ENCODE peak calls at places on chromosomes 16 and 17, in eight cellular contexts. S is transverse colon, L is sigmoid colon, I is A549, T is ovary, E is suprapubic skin, R is stomach, Q is tibial nerve. Y is an unnamed sample.
A peak's percentile ranks its signal among the peaks of the same experiment; 100 is the strongest.

GRCh38 chr16:22235839-22236745 is 30.0 kb downstream of the EEF2K start:
- DNase-seq in I (no peak), L (no peak), T (no peak), Q (peak; percentile 34), S (peak; percentile 48), E (no peak), R (no peak), Y (no peak)

GRCh38 chr16:55506708-55507107 is 2.2 kb upstream of the LPCAT2 start:
- DNase-seq in I (no peak), E (no peak), Q (no peak), L (no peak), R (no peak), S (no peak), T (no peak), Y (no peak)

GRCh38 chr17:49439673-49440571 is 25.2 kb upstream of the PHB1 start:
- DNase-seq in E (peak; percentile 67), S (no peak), T (no peak), Q (no peak), R (no peak), I (no peak), L (no peak), Y (no peak)

GRCh38 chr17:19796457-19796856 is 48.4 kb upstream of the ALDH3A1 start:
- DNase-seq in E (no peak), S (no peak), L (no peak), R (no peak), I (no peak), Q (no peak), T (no peak), Y (no peak)

GRCh38 chr17:81366648-81367047 is 28.6 kb upstream of the BAHCC1 start:
- DNase-seq in L (no peak), R (no peak), I (no peak), Q (no peak), S (no peak), T (no peak), E (no peak), Y (no peak)

GRCh38 chr16:13956635-13957196 is 36.8 kb downstream of the ERCC4 start:
- DNase-seq in T (no peak), E (no peak), S (no peak), Q (no peak), L (no peak), R (no peak), I (no peak), Y (no peak)

GRCh38 chr16:20218093-20218492 is 109.2 kb downstream of the GP2 start:
- DNase-seq in S (no peak), I (no peak), E (no peak), T (no peak), L (no peak), Q (no peak), R (no peak), Y (no peak)

GRCh38 chr16:66585477-66586239 is 6.4 kb downstream of the CMTM2 start:
- DNase-seq in E (no peak), T (no peak), R (no peak), L (no peak), S (no peak), I (no peak), Q (no peak), Y (no peak)

GRCh38 chr16:55494994-55495421 is 13.9 kb upstream of the LPCAT2 start:
- DNase-seq in Q (no peak), R (peak; percentile 51), L (peak; percentile 75), T (no peak), S (peak; percentile 45), I (peak; percentile 62), E (peak; percentile 78), Y (peak; percentile 90)

GRCh38 chr17:80921159-80921558 is 70.5 kb upstream of the CHMP6 start:
- DNase-seq in R (no peak), E (no peak), S (no peak), T (no peak), Q (no peak), I (no peak), L (peak; percentile 60), Y (no peak)

DNA sequence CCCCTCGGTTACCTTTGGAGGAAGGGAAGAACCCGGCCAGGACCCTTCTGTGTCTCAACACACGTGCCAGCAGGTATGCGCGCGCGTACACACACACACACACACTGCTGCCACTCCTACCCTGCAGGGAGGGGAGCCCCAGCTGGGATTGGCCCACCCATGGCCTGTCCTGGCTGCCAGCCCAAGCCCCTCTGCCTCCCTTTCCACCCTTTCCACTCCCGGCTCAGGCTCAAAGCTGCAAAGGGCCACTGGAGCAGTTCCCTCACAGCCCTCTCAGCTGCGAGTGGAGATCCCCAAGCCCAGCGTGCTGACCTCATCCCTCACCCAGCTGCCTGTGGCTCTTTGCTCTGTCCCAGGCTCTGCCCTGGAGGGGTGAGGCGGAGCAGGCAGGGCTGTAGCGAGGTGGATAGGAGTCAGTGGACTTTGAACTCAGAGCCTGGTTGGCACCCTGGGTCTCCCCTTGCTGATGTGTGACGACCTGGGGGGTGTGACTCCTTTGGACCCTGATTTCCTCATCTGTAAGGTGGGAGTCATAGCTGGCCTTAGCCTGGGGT is 14.5 kb downstream of the KIF19 start:
- DNase-seq in T (no peak), R (no peak), L (no peak), S (no peak), Q (no peak), E (no peak), I (no peak), Y (no peak)
- TF ChIP-seq EP300 in T (no peak), R (no peak), L (no peak), S (no peak), Q (no peak), E (no peak), I (no peak), Y (no peak)

GRCh38 chr16:77285676-77286075 is 86.5 kb downstream of the SYCE1L start:
- DNase-seq in L (no peak), S (no peak), E (no peak), R (no peak), I (no peak), T (no peak), Q (no peak), Y (no peak)

GRCh38 chr16:77290451-77291110 is 91.4 kb downstream of the SYCE1L start:
- DNase-seq in S (no peak), E (no peak), R (no peak), T (no peak), Q (no peak), I (peak; percentile 52), L (no peak), Y (no peak)

GRCh38 chr16:77282345-77282744 is 83.1 kb downstream of the SYCE1L start:
- DNase-seq in S (no peak), Q (no peak), L (no peak), E (no peak), I (no peak), T (no peak), R (no peak), Y (no peak)

GRCh38 chr16:77289331-77289809 is 90.2 kb downstream of the SYCE1L start:
- DNase-seq in S (no peak), T (no peak), I (peak; percentile 88), R (no peak), E (no peak), L (no peak), Q (no peak), Y (no peak)

GRCh38 chr16:77288222-77288621 is 89.0 kb downstream of the SYCE1L start:
- DNase-seq in E (no peak), T (no peak), Q (no peak), L (no peak), S (no peak), I (peak; percentile 38), R (no peak), Y (no peak)
- TF ChIP-seq EP300 in E (no peak), T (no peak), Q (no peak), L (no peak), S (no peak), I (no peak), R (no peak), Y (no peak)

GRCh38 chr17:17176341-17176740 is 29.8 kb downstream of the PLD6 start:
- DNase-seq in R (no peak), L (no peak), S (no peak), I (no peak), E (no peak), T (no peak), Q (no peak), Y (no peak)

GRCh38 chr17:17175340-17175739 is 30.8 kb downstream of the PLD6 start:
- DNase-seq in R (no peak), T (no peak), I (no peak), E (no peak), Q (no peak), S (no peak), L (no peak), Y (no peak)

GRCh38 chr17:17173921-17174320 is 32.2 kb downstream of the PLD6 start:
- DNase-seq in Q (no peak), S (no peak), I (no peak), L (no peak), T (no peak), R (no peak), E (no peak), Y (no peak)

GRCh38 chr17:17177186-17177585 is 28.9 kb downstream of the PLD6 start:
- DNase-seq in T (no peak), S (no peak), I (no peak), Q (no peak), E (no peak), R (no peak), L (no peak), Y (no peak)

DNA sequence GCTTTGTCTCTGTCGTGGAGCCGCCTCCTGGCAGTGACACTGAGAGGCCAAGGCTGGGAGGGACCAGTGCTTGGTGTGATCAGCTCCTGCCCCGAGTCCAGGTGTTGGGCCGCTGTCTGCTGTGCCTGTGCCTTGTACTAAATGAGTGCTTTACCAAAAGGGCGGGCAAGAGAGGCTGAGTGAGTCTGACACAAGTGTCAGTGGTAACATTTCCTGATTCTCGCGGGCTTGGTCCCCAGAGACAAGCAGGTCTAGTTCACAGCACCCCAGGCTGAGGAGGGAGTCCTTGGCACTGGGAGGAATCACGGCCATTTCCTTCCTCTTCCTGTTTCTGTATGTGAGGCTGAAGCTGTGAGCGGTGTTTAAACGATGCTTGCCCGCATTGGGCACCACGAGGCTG is 30.2 kb downstream of the PLD6 start:
- DNase-seq in T (no peak), R (no peak), I (no peak), S (no peak), Q (no peak), E (no peak), L (no peak), Y (no peak)
- TF ChIP-seq EP300 in T (no peak), R (no peak), I (no peak), S (no peak), Q (no peak), E (no peak), L (no peak), Y (no peak)

GRCh38 chr17:47917581-47917980 is 21.5 kb downstream of the SP2 start:
- DNase-seq in L (no peak), E (no peak), T (no peak), I (no peak), R (no peak), Q (no peak), S (no peak), Y (no peak)

GRCh38 chr17:47914296-47914948 is 18.4 kb downstream of the SP2 start:
- DNase-seq in R (no peak), L (no peak), Q (no peak), S (no peak), T (no peak), I (no peak), E (no peak), Y (no peak)

GRCh38 chr17:47916489-47917208 is 20.6 kb downstream of the SP2 start:
- DNase-seq in R (no peak), I (no peak), L (no peak), T (no peak), E (no peak), S (no peak), Q (no peak), Y (no peak)

GRCh38 chr17:47918003-47918402 is 22.0 kb downstream of the SP2 start:
- DNase-seq in L (no peak), Q (no peak), S (no peak), T (no peak), E (no peak), I (no peak), R (no peak), Y (no peak)

GRCh38 chr17:47915667-47916242 is 19.7 kb downstream of the SP2 start:
- DNase-seq in L (no peak), I (no peak), T (peak; percentile 75), S (no peak), R (no peak), Q (no peak), E (no peak), Y (no peak)
- TF ChIP-seq EP300 in L (no peak), I (no peak), T (no peak), S (no peak), R (no peak), Q (no peak), E (no peak), Y (no peak)